ENCODE peak calls at places on chromosomes 4 and X, in six cellular contexts. One of them, this sample, is unnamed.

GRCh38 chrX:81168391-81168790 is 33.3 kb downstream of the HMGN5 start:
- DNase-seq in prostate gland: no peak
- DNase-seq in breast epithelium: no peak
- DNase-seq in psoas muscle: no peak
- DNase-seq in ovary: no peak
- DNase-seq in endothelial cell of umbilical vein: no peak
- DNase-seq in this sample: no peak

GRCh38 chr4:87108142-87108546 is 112.3 kb downstream of the KLHL8 start:
- DNase-seq in prostate gland: no peak
- DNase-seq in breast epithelium: no peak
- DNase-seq in psoas muscle: peak; percentile 53
- DNase-seq in ovary: no peak
- DNase-seq in endothelial cell of umbilical vein: peak; percentile 58
- DNase-seq in this sample: no peak

GRCh38 chr4:95355021-95355420 is 193.8 kb downstream of the UNC5C start:
- DNase-seq in prostate gland: no peak
- DNase-seq in breast epithelium: no peak
- DNase-seq in psoas muscle: no peak
- DNase-seq in ovary: no peak
- DNase-seq in endothelial cell of umbilical vein: no peak
- DNase-seq in this sample: no peak

GRCh38 chr4:74535471-74535870 is 90.5 kb downstream of the AREG start:
- DNase-seq in prostate gland: no peak
- DNase-seq in breast epithelium: no peak
- DNase-seq in psoas muscle: no peak
- DNase-seq in ovary: no peak
- DNase-seq in endothelial cell of umbilical vein: no peak
- DNase-seq in this sample: no peak

GRCh38 chrX:12946838-12947544 is 27.9 kb upstream of the TMSB4X start:
- DNase-seq in prostate gland: peak; percentile 42
- DNase-seq in breast epithelium: peak; percentile 53
- DNase-seq in psoas muscle: peak; percentile 34
- DNase-seq in ovary: peak; percentile 61
- DNase-seq in endothelial cell of umbilical vein: peak; percentile 90
- DNase-seq in this sample: peak; percentile 81

GRCh38 chr4:168605411-168605810 is 108.6 kb downstream of the PALLD start:
- DNase-seq in prostate gland: no peak
- DNase-seq in breast epithelium: no peak
- DNase-seq in psoas muscle: peak; percentile 24
- DNase-seq in ovary: no peak
- DNase-seq in endothelial cell of umbilical vein: peak; percentile 79
- DNase-seq in this sample: no peak

GRCh38 chr4:105281016-105281415 is 134.3 kb downstream of the TET2 start:
- DNase-seq in prostate gland: no peak
- DNase-seq in breast epithelium: no peak
- DNase-seq in psoas muscle: no peak
- DNase-seq in ovary: no peak
- DNase-seq in endothelial cell of umbilical vein: no peak
- DNase-seq in this sample: no peak

GRCh38 chr4:149353241-149353640 is 462.4 kb downstream of the IQCM start:
- DNase-seq in prostate gland: no peak
- DNase-seq in breast epithelium: no peak
- DNase-seq in psoas muscle: no peak
- DNase-seq in ovary: no peak
- DNase-seq in endothelial cell of umbilical vein: no peak
- DNase-seq in this sample: no peak

GRCh38 chr4:7823416-7823824 is 116.2 kb downstream of the AFAP1 start:
- DNase-seq in prostate gland: no peak
- DNase-seq in breast epithelium: no peak
- DNase-seq in psoas muscle: peak; percentile 67
- DNase-seq in ovary: peak; percentile 71
- DNase-seq in endothelial cell of umbilical vein: peak; percentile 66
- DNase-seq in this sample: peak; percentile 54

GRCh38 chr4:150664935-150665334 is 83.0 kb downstream of the MAB21L2 start:
- DNase-seq in prostate gland: no peak
- DNase-seq in breast epithelium: no peak
- DNase-seq in psoas muscle: no peak
- DNase-seq in ovary: no peak
- DNase-seq in endothelial cell of umbilical vein: peak; percentile 48
- DNase-seq in this sample: no peak

GRCh38 chr4:154958621-154959358 is 177.7 kb downstream of the RBM46 start:
- DNase-seq in prostate gland: peak; percentile 17
- DNase-seq in breast epithelium: no peak
- DNase-seq in psoas muscle: peak; percentile 19
- DNase-seq in ovary: peak; percentile 62
- DNase-seq in endothelial cell of umbilical vein: no peak
- DNase-seq in this sample: peak; percentile 91

GRCh38 chr4:167196386-167196785 is 37.9 kb downstream of the SPOCK3 start:
- DNase-seq in prostate gland: no peak
- DNase-seq in breast epithelium: no peak
- DNase-seq in psoas muscle: no peak
- DNase-seq in ovary: no peak
- DNase-seq in endothelial cell of umbilical vein: no peak
- DNase-seq in this sample: no peak

GRCh38 chr4:48375651-48376291 is 34.4 kb downstream of the SLAIN2 start:
- DNase-seq in prostate gland: peak; percentile 49
- DNase-seq in breast epithelium: no peak
- DNase-seq in psoas muscle: no peak
- DNase-seq in ovary: no peak
- DNase-seq in endothelial cell of umbilical vein: peak; percentile 90
- DNase-seq in this sample: no peak

GRCh38 chr4:24408640-24409039 is 175.7 kb downstream of the DHX15 start:
- DNase-seq in prostate gland: no peak
- DNase-seq in breast epithelium: no peak
- DNase-seq in psoas muscle: no peak
- DNase-seq in ovary: no peak
- DNase-seq in endothelial cell of umbilical vein: no peak
- DNase-seq in this sample: no peak

GRCh38 chr4:87985097-87985886 is 9.8 kb downstream of the SPP1 start:
- DNase-seq in prostate gland: no peak
- DNase-seq in breast epithelium: no peak
- DNase-seq in psoas muscle: no peak
- DNase-seq in ovary: no peak
- DNase-seq in endothelial cell of umbilical vein: peak; percentile 66
- DNase-seq in this sample: peak; percentile 87

GRCh38 chr4:71944956-71945355 is 86.8 kb upstream of the NPFFR2 start:
- DNase-seq in prostate gland: no peak
- DNase-seq in breast epithelium: no peak
- DNase-seq in psoas muscle: no peak
- DNase-seq in ovary: no peak
- DNase-seq in endothelial cell of umbilical vein: peak; percentile 83
- DNase-seq in this sample: no peak

GRCh38 chr4:17780461-17781071 is 855 bp downstream of the FAM184B start:
- DNase-seq in prostate gland: no peak
- DNase-seq in breast epithelium: no peak
- DNase-seq in psoas muscle: no peak
- DNase-seq in ovary: no peak
- DNase-seq in endothelial cell of umbilical vein: no peak
- DNase-seq in this sample: no peak

GRCh38 chr4:5050520-5050955 is 742 bp upstream of the STK32B start:
- DNase-seq in prostate gland: peak; percentile 43
- DNase-seq in breast epithelium: peak; percentile 77
- DNase-seq in psoas muscle: peak; percentile 67
- DNase-seq in ovary: peak; percentile 68
- DNase-seq in endothelial cell of umbilical vein: peak; percentile 69
- DNase-seq in this sample: peak; percentile 75

GRCh38 chr4:5052726-5053425 is 1.6 kb downstream of the STK32B start:
- DNase-seq in prostate gland: no peak
- DNase-seq in breast epithelium: no peak
- DNase-seq in psoas muscle: no peak
- DNase-seq in ovary: no peak
- DNase-seq in endothelial cell of umbilical vein: no peak
- DNase-seq in this sample: no peak

GRCh38 chr4:5051210-5051691 is at the start of gene STK32B:
- DNase-seq in prostate gland: peak; percentile 36
- DNase-seq in breast epithelium: peak; percentile 64
- DNase-seq in psoas muscle: peak; percentile 63
- DNase-seq in ovary: peak; percentile 46
- DNase-seq in endothelial cell of umbilical vein: peak; percentile 63
- DNase-seq in this sample: peak; percentile 54

GRCh38 chr4:5051692-5052423 is 578 bp downstream of the STK32B start:
- DNase-seq in prostate gland: no peak
- DNase-seq in breast epithelium: no peak
- DNase-seq in psoas muscle: peak; percentile 28
- DNase-seq in ovary: no peak
- DNase-seq in endothelial cell of umbilical vein: peak; percentile 21
- DNase-seq in this sample: peak; percentile 26

DNA sequence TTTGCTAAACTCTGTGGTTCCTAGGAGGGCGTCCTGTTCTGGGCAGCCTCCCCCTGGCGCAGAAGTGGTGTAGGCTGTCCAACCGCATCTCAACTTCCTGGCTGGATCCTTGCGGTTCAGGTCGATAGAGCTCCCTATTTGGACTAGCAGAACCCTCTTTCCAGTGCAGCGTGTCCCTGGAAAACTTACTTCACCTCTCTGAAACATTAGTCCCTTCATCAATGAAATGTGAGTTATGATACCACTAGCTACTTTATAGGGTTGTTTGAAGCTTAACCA is 1.1 kb downstream of the STK32B start:
- DNase-seq in prostate gland: no peak
- DNase-seq in breast epithelium: no peak
- DNase-seq in psoas muscle: no peak
- DNase-seq in ovary: no peak
- DNase-seq in endothelial cell of umbilical vein: no peak
- DNase-seq in this sample: peak; percentile 19
- H3K9me3 ChIP-seq in prostate gland: no peaks in the 10 kb centered on the region
- H3K9me3 ChIP-seq in breast epithelium: no peaks in the 10 kb centered on the region
- H3K9me3 ChIP-seq in psoas muscle: no peaks in the 10 kb centered on the region
- H3K9me3 ChIP-seq in ovary: no peaks in the 10 kb centered on the region
- H3K9me3 ChIP-seq in endothelial cell of umbilical vein: no peaks in the 10 kb centered on the region
- H3K9me3 ChIP-seq in this sample: no peaks in the 10 kb centered on the region

DNA sequence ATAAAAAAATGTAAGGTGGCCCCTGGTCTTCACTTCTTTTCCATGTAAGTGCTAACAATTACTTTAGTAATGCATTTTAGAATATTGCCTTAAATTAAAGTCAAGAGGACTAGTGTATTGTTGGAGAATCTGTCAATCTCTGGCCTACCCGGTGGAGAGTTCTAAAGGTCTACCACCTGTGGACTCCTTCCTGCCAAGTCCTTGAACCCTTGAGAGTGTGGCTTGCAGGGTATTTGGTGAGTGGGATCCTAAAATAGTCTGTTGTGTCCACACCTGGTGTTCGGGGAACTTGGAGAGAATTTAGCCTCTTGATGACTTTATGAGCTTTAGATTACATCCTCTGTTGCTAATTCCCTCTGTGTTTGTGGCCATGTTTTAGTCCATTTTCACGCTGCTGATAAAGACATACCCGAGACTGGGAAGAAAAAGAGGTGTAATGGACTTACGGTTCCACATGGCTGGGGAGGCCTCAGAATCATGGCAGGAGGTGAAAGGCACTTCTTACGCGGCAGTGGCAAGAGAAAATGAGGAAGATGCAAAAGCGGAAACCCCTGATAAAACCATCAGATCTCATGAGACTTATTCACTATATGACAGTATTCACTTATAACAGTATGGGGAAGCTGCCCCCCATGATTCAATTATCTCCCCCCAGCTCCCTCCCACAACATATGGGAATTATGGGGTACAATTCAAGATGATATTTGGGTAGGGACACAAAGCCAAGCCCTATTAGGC is 23.8 kb downstream of the DDIT4L start:
- DNase-seq in prostate gland: no peak
- DNase-seq in breast epithelium: no peak
- DNase-seq in psoas muscle: no peak
- DNase-seq in ovary: no peak
- DNase-seq in endothelial cell of umbilical vein: no peak
- DNase-seq in this sample: no peak
- H3K9me3 ChIP-seq in prostate gland: no peaks in the 10 kb centered on the region
- H3K9me3 ChIP-seq in breast epithelium: peaks cover 7% of the 10 kb centered on the region
- H3K9me3 ChIP-seq in psoas muscle: peaks cover 6% of the 10 kb centered on the region
- H3K9me3 ChIP-seq in ovary: no peaks in the 10 kb centered on the region
- H3K9me3 ChIP-seq in endothelial cell of umbilical vein: no peaks in the 10 kb centered on the region
- H3K9me3 ChIP-seq in this sample: no peaks in the 10 kb centered on the region

GRCh38 chr4:30610361-30610760 is 109.8 kb upstream of the PCDH7 start:
- DNase-seq in prostate gland: no peak
- DNase-seq in breast epithelium: no peak
- DNase-seq in psoas muscle: no peak
- DNase-seq in ovary: no peak
- DNase-seq in endothelial cell of umbilical vein: no peak
- DNase-seq in this sample: no peak

GRCh38 chr4:30616943-30617646 is 103.1 kb upstream of the PCDH7 start:
- DNase-seq in prostate gland: no peak
- DNase-seq in breast epithelium: no peak
- DNase-seq in psoas muscle: no peak
- DNase-seq in ovary: no peak
- DNase-seq in endothelial cell of umbilical vein: no peak
- DNase-seq in this sample: no peak

GRCh38 chr4:30619679-30620078 is 100.5 kb upstream of the PCDH7 start:
- DNase-seq in prostate gland: no peak
- DNase-seq in breast epithelium: no peak
- DNase-seq in psoas muscle: no peak
- DNase-seq in ovary: no peak
- DNase-seq in endothelial cell of umbilical vein: no peak
- DNase-seq in this sample: no peak

GRCh38 chr4:30617836-30618235 is 102.3 kb upstream of the PCDH7 start:
- DNase-seq in prostate gland: no peak
- DNase-seq in breast epithelium: no peak
- DNase-seq in psoas muscle: no peak
- DNase-seq in ovary: no peak
- DNase-seq in endothelial cell of umbilical vein: no peak
- DNase-seq in this sample: no peak

DNA sequence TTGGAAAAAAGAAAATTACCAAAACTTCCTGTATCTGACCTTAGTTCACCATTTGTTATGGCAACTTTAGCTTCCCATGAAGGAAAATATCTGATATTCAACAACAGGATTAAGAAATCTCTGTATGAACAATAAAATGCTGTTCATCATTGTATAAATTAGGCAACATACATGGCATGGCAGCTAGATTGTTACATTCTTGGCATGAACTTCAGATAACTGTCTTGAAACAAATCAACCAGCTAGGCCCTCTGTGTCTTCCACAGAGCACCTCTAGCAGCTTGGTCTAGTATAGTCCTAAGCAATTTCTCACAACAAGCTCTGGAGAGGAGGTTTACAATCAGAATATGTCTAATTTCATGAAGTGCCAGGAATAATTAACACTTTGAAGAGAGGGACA is 105.4 kb upstream of the PCDH7 start:
- DNase-seq in prostate gland: no peak
- DNase-seq in breast epithelium: no peak
- DNase-seq in psoas muscle: no peak
- DNase-seq in ovary: no peak
- DNase-seq in endothelial cell of umbilical vein: no peak
- DNase-seq in this sample: no peak
- H3K9me3 ChIP-seq in prostate gland: no peaks in the 10 kb centered on the region
- H3K9me3 ChIP-seq in breast epithelium: no peaks in the 10 kb centered on the region
- H3K9me3 ChIP-seq in psoas muscle: no peaks in the 10 kb centered on the region
- H3K9me3 ChIP-seq in ovary: no peaks in the 10 kb centered on the region
- H3K9me3 ChIP-seq in endothelial cell of umbilical vein: no peaks in the 10 kb centered on the region
- H3K9me3 ChIP-seq in this sample: no peaks in the 10 kb centered on the region

DNA sequence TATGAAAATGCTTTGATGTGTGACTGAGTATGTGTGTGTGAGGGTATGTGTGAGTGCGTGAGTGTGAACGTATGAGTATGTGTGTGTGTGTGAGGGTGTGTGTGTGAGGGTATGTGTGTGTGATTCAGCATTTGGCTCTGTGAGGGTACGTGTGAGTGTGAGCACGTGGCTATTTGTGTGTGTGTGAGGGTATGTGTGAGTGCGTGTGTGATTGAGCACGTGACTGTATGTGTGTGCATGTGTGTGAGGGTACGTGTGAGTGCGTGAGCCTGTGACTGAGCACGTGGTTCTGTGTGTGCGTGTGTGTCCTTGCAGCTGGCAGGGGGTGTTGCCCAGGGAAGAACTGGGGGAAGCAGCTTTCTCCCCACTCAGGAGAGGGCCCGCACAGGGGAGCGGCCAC is 16.1 kb upstream of the PPP2R3B start:
- DNase-seq in prostate gland: no peak
- DNase-seq in breast epithelium: no peak
- DNase-seq in psoas muscle: no peak
- DNase-seq in ovary: no peak
- DNase-seq in endothelial cell of umbilical vein: no peak
- DNase-seq in this sample: no peak
- H3K9me3 ChIP-seq in prostate gland: no peaks in the 10 kb centered on the region
- H3K9me3 ChIP-seq in breast epithelium: no peaks in the 10 kb centered on the region
- H3K9me3 ChIP-seq in psoas muscle: no peaks in the 10 kb centered on the region
- H3K9me3 ChIP-seq in ovary: no peaks in the 10 kb centered on the region
- H3K9me3 ChIP-seq in endothelial cell of umbilical vein: no peaks in the 10 kb centered on the region
- H3K9me3 ChIP-seq in this sample: no peaks in the 10 kb centered on the region